ENCODE peak calls at places on chromosomes 7 and 10, in eight cellular contexts. One of them, this sample, is unnamed.

GRCh38 chr10:75683158-75683557 is 251.7 kb downstream of the LRMDA start:
- DNase-seq in LNCaP clone FGC: peak; percentile 81
- DNase-seq in dorsolateral prefrontal cortex: no peak
- DNase-seq in left lung: no peak
- DNase-seq in WTC11: no peak
- DNase-seq in K562: no peak
- DNase-seq in CD4-positive, alpha-beta T cell: no peak
- DNase-seq in SK-N-SH: no peak
- DNase-seq in this sample: no peak

GRCh38 chr7:106731207-106731606 is 70.2 kb upstream of the CCDC71L start:
- DNase-seq in left lung: no peak
- DNase-seq in K562: no peak
- DNase-seq in CD4-positive, alpha-beta T cell: no peak
- DNase-seq in WTC11: no peak
- DNase-seq in LNCaP clone FGC: no peak
- DNase-seq in dorsolateral prefrontal cortex: no peak
- DNase-seq in SK-N-SH: no peak
- DNase-seq in this sample: no peak

GRCh38 chr7:117639966-117640365 is 160.1 kb downstream of the CFTR start:
- DNase-seq in LNCaP clone FGC: no peak
- DNase-seq in left lung: no peak
- DNase-seq in CD4-positive, alpha-beta T cell: no peak
- DNase-seq in dorsolateral prefrontal cortex: no peak
- DNase-seq in K562: no peak
- DNase-seq in SK-N-SH: no peak
- DNase-seq in WTC11: no peak
- DNase-seq in this sample: no peak

GRCh38 chr7:133777701-133778100 is 349.4 kb upstream of the LRGUK start:
- DNase-seq in K562: no peak
- DNase-seq in dorsolateral prefrontal cortex: no peak
- DNase-seq in left lung: no peak
- DNase-seq in LNCaP clone FGC: no peak
- DNase-seq in CD4-positive, alpha-beta T cell: no peak
- DNase-seq in WTC11: no peak
- DNase-seq in SK-N-SH: no peak
- DNase-seq in this sample: no peak

GRCh38 chr10:78829570-78829969 is 239.2 kb upstream of the ZMIZ1 start:
- DNase-seq in LNCaP clone FGC: no peak
- DNase-seq in WTC11: no peak
- DNase-seq in dorsolateral prefrontal cortex: no peak
- DNase-seq in K562: no peak
- DNase-seq in SK-N-SH: no peak
- DNase-seq in left lung: no peak
- DNase-seq in CD4-positive, alpha-beta T cell: no peak
- DNase-seq in this sample: no peak

GRCh38 chr10:26909753-26910152 is 49.0 kb upstream of the ABI1 start:
- DNase-seq in WTC11: no peak
- DNase-seq in LNCaP clone FGC: no peak
- DNase-seq in K562: no peak
- DNase-seq in SK-N-SH: no peak
- DNase-seq in dorsolateral prefrontal cortex: no peak
- DNase-seq in CD4-positive, alpha-beta T cell: no peak
- DNase-seq in left lung: no peak
- DNase-seq in this sample: no peak

GRCh38 chr7:37376386-37376785 is 72.3 kb downstream of the ELMO1 start:
- DNase-seq in K562: no peak
- DNase-seq in SK-N-SH: no peak
- DNase-seq in dorsolateral prefrontal cortex: no peak
- DNase-seq in LNCaP clone FGC: no peak
- DNase-seq in CD4-positive, alpha-beta T cell: no peak
- DNase-seq in WTC11: no peak
- DNase-seq in left lung: no peak
- DNase-seq in this sample: no peak

GRCh38 chr7:48083114-48083830 is 5.8 kb upstream of the UPP1 start:
- DNase-seq in left lung: no peak
- DNase-seq in LNCaP clone FGC: no peak
- DNase-seq in K562: no peak
- DNase-seq in WTC11: no peak
- DNase-seq in SK-N-SH: no peak
- DNase-seq in dorsolateral prefrontal cortex: no peak
- DNase-seq in CD4-positive, alpha-beta T cell: no peak
- DNase-seq in this sample: no peak

GRCh38 chr10:18005781-18006456 is 54.2 kb downstream of the SLC39A12 start:
- DNase-seq in K562: no peak
- DNase-seq in dorsolateral prefrontal cortex: no peak
- DNase-seq in left lung: no peak
- DNase-seq in CD4-positive, alpha-beta T cell: no peak
- DNase-seq in LNCaP clone FGC: peak; percentile 8
- DNase-seq in WTC11: no peak
- DNase-seq in SK-N-SH: no peak
- DNase-seq in this sample: no peak

GRCh38 chr10:103584216-103585010 is 90.9 kb downstream of the NEURL1 start:
- DNase-seq in dorsolateral prefrontal cortex: no peak
- DNase-seq in CD4-positive, alpha-beta T cell: peak; percentile 66
- DNase-seq in WTC11: peak; percentile 43
- DNase-seq in left lung: peak; percentile 84
- DNase-seq in SK-N-SH: no peak
- DNase-seq in K562: no peak
- DNase-seq in LNCaP clone FGC: no peak
- DNase-seq in this sample: no peak

GRCh38 chr10:11742779-11743298 is 657 bp downstream of the ECHDC3 start:
- DNase-seq in LNCaP clone FGC: peak; percentile 8
- DNase-seq in SK-N-SH: no peak
- DNase-seq in CD4-positive, alpha-beta T cell: no peak
- DNase-seq in dorsolateral prefrontal cortex: no peak
- DNase-seq in WTC11: peak; percentile 41
- DNase-seq in K562: no peak
- DNase-seq in left lung: no peak
- DNase-seq in this sample: no peak

GRCh38 chr10:61904711-61905445 is 3.4 kb downstream of the ARID5B start:
- DNase-seq in WTC11: no peak
- DNase-seq in SK-N-SH: peak; percentile 73
- DNase-seq in K562: peak; percentile 43
- DNase-seq in dorsolateral prefrontal cortex: peak; percentile 26
- DNase-seq in LNCaP clone FGC: no peak
- DNase-seq in left lung: no peak
- DNase-seq in CD4-positive, alpha-beta T cell: no peak
- DNase-seq in this sample: no peak

GRCh38 chr7:157483971-157484410 is 147.2 kb downstream of the DNAJB6 start:
- DNase-seq in LNCaP clone FGC: no peak
- DNase-seq in WTC11: no peak
- DNase-seq in CD4-positive, alpha-beta T cell: no peak
- DNase-seq in dorsolateral prefrontal cortex: no peak
- DNase-seq in K562: no peak
- DNase-seq in left lung: peak; percentile 68
- DNase-seq in SK-N-SH: no peak
- DNase-seq in this sample: no peak

GRCh38 chr7:145036592-145037386 is 200.9 kb upstream of the TPK1 start:
- DNase-seq in dorsolateral prefrontal cortex: peak; percentile 14
- DNase-seq in LNCaP clone FGC: peak; percentile 15
- DNase-seq in left lung: no peak
- DNase-seq in CD4-positive, alpha-beta T cell: peak; percentile 3
- DNase-seq in K562: peak; percentile 66
- DNase-seq in WTC11: peak; percentile 34
- DNase-seq in SK-N-SH: peak; percentile 44
- DNase-seq in this sample: no peak

GRCh38 chr10:79206300-79207095 is 137.7 kb downstream of the ZMIZ1 start:
- DNase-seq in WTC11: no peak
- DNase-seq in SK-N-SH: no peak
- DNase-seq in dorsolateral prefrontal cortex: peak; percentile 71
- DNase-seq in CD4-positive, alpha-beta T cell: no peak
- DNase-seq in K562: no peak
- DNase-seq in left lung: peak; percentile 63
- DNase-seq in LNCaP clone FGC: no peak
- DNase-seq in this sample: no peak

GRCh38 chr10:17735166-17735941 is 16.6 kb upstream of the TMEM236 start:
- DNase-seq in CD4-positive, alpha-beta T cell: no peak
- DNase-seq in K562: no peak
- DNase-seq in WTC11: no peak
- DNase-seq in left lung: no peak
- DNase-seq in SK-N-SH: no peak
- DNase-seq in LNCaP clone FGC: no peak
- DNase-seq in dorsolateral prefrontal cortex: no peak
- DNase-seq in this sample: no peak

GRCh38 chr7:149209518-149210269 is 14.3 kb downstream of the ZNF282 start:
- DNase-seq in WTC11: peak; percentile 80
- DNase-seq in LNCaP clone FGC: no peak
- DNase-seq in CD4-positive, alpha-beta T cell: peak; percentile 60
- DNase-seq in SK-N-SH: peak; percentile 83
- DNase-seq in dorsolateral prefrontal cortex: peak; percentile 34
- DNase-seq in left lung: no peak
- DNase-seq in K562: peak; percentile 82
- DNase-seq in this sample: no peak

GRCh38 chr10:102639527-102639926 is 4.8 kb upstream of the TRIM8 start:
- DNase-seq in CD4-positive, alpha-beta T cell: no peak
- DNase-seq in SK-N-SH: no peak
- DNase-seq in LNCaP clone FGC: no peak
- DNase-seq in left lung: no peak
- DNase-seq in dorsolateral prefrontal cortex: no peak
- DNase-seq in K562: peak; percentile 30
- DNase-seq in WTC11: no peak
- DNase-seq in this sample: no peak

GRCh38 chr10:35890970-35891330 is 248.9 kb upstream of the FZD8 start:
- DNase-seq in SK-N-SH: no peak
- DNase-seq in LNCaP clone FGC: no peak
- DNase-seq in CD4-positive, alpha-beta T cell: no peak
- DNase-seq in left lung: no peak
- DNase-seq in K562: no peak
- DNase-seq in WTC11: no peak
- DNase-seq in dorsolateral prefrontal cortex: no peak
- DNase-seq in this sample: no peak

GRCh38 chr10:65394898-65395297 is 1530.9 kb upstream of the LRRTM3 start:
- DNase-seq in CD4-positive, alpha-beta T cell: no peak
- DNase-seq in dorsolateral prefrontal cortex: no peak
- DNase-seq in LNCaP clone FGC: no peak
- DNase-seq in K562: no peak
- DNase-seq in WTC11: no peak
- DNase-seq in SK-N-SH: no peak
- DNase-seq in left lung: no peak
- DNase-seq in this sample: no peak

GRCh38 chr7:52920977-52921376 is 114.5 kb upstream of the POM121L12 start:
- DNase-seq in left lung: no peak
- DNase-seq in WTC11: no peak
- DNase-seq in CD4-positive, alpha-beta T cell: no peak
- DNase-seq in LNCaP clone FGC: no peak
- DNase-seq in K562: no peak
- DNase-seq in SK-N-SH: peak; percentile 69
- DNase-seq in dorsolateral prefrontal cortex: no peak
- DNase-seq in this sample: no peak

GRCh38 chr7:99366646-99367045 is 7.9 kb upstream of the ARPC1B start:
- DNase-seq in dorsolateral prefrontal cortex: no peak
- DNase-seq in K562: no peak
- DNase-seq in left lung: no peak
- DNase-seq in CD4-positive, alpha-beta T cell: no peak
- DNase-seq in WTC11: peak; percentile 58
- DNase-seq in LNCaP clone FGC: no peak
- DNase-seq in SK-N-SH: no peak
- DNase-seq in this sample: no peak

DNA sequence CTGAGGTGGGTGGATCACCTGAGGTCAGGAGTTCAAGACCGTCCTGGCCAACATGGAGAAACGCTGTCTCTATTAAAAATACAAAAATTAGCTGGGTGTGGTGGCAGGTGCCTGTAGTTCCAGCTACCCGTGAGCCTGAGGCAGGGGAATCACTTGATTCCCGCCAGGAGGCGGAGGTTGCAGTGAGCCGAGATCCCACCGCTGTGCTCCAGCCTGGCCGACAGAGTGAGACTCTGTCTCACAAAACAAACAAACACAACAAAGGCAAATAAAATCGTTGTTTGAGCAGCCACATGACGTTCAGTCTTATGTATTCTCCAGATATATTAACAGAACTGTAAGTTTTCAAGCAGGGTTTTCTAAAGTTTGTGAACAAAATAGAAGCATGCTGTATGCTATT is 122.3 kb upstream of the PITRM1 start:
- DNase-seq in K562: peak; percentile 4
- DNase-seq in WTC11: no peak
- DNase-seq in dorsolateral prefrontal cortex: no peak
- DNase-seq in SK-N-SH: no peak
- DNase-seq in left lung: no peak
- DNase-seq in LNCaP clone FGC: peak; percentile 26
- DNase-seq in CD4-positive, alpha-beta T cell: no peak
- DNase-seq in this sample: no peak
- TF ChIP-seq CTCF in K562: no peak
- TF ChIP-seq CTCF in WTC11: no peak
- TF ChIP-seq CTCF in dorsolateral prefrontal cortex: no peak
- TF ChIP-seq CTCF in SK-N-SH: no peak
- TF ChIP-seq CTCF in left lung: no peak
- TF ChIP-seq CTCF in LNCaP clone FGC: peak; percentile 22
- TF ChIP-seq CTCF in CD4-positive, alpha-beta T cell: no peak
- TF ChIP-seq CTCF in this sample: no peak

GRCh38 chr10:31083765-31084184 is 52.1 kb upstream of the ZNF438 start:
- DNase-seq in SK-N-SH: peak; percentile 47
- DNase-seq in CD4-positive, alpha-beta T cell: peak; percentile 32
- DNase-seq in K562: peak; percentile 47
- DNase-seq in LNCaP clone FGC: no peak
- DNase-seq in WTC11: peak; percentile 58
- DNase-seq in left lung: no peak
- DNase-seq in dorsolateral prefrontal cortex: no peak
- DNase-seq in this sample: no peak
- TF ChIP-seq CTCF in SK-N-SH: peak; percentile 58
- TF ChIP-seq CTCF in CD4-positive, alpha-beta T cell: peak; percentile 51
- TF ChIP-seq CTCF in K562: peak; percentile 67
- TF ChIP-seq CTCF in LNCaP clone FGC: peak; percentile 52
- TF ChIP-seq CTCF in WTC11: no peak
- TF ChIP-seq CTCF in left lung: peak; percentile 21
- TF ChIP-seq CTCF in dorsolateral prefrontal cortex: peak; percentile 43
- TF ChIP-seq CTCF in this sample: no peak

DNA sequence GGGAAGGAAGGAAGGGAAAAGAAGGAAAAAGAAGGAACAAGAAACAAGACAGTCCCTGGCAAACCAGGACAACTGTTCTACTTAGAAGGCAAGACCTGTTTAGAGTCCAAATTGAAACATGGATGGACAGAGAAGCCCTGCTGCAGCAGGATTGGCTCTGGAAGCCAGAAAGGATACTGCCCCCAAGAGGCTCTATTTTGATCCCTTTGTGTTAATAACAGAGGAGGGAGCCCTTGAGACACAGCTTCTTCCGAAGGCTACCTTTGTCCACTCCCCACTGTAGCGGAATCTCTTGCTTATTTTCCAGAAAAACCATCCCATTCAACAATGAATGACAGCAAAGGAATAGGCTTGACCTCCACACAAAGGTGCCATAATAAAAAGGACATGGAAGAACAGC is 120.3 kb upstream of the FOXK1 start:
- DNase-seq in left lung: no peak
- DNase-seq in LNCaP clone FGC: no peak
- DNase-seq in SK-N-SH: no peak
- DNase-seq in CD4-positive, alpha-beta T cell: no peak
- DNase-seq in WTC11: no peak
- DNase-seq in dorsolateral prefrontal cortex: no peak
- DNase-seq in K562: peak; percentile 22
- DNase-seq in this sample: no peak
- TF ChIP-seq CTCF in left lung: no peak
- TF ChIP-seq CTCF in LNCaP clone FGC: peak; percentile 9
- TF ChIP-seq CTCF in SK-N-SH: no peak
- TF ChIP-seq CTCF in CD4-positive, alpha-beta T cell: no peak
- TF ChIP-seq CTCF in WTC11: no peak
- TF ChIP-seq CTCF in dorsolateral prefrontal cortex: no peak
- TF ChIP-seq CTCF in K562: peak; percentile 43
- TF ChIP-seq CTCF in this sample: no peak

GRCh38 chr10:112456533-112456932 is 9.5 kb downstream of the VTI1A start:
- DNase-seq in LNCaP clone FGC: no peak
- DNase-seq in dorsolateral prefrontal cortex: no peak
- DNase-seq in WTC11: no peak
- DNase-seq in left lung: no peak
- DNase-seq in K562: peak; percentile 6
- DNase-seq in SK-N-SH: no peak
- DNase-seq in CD4-positive, alpha-beta T cell: no peak
- DNase-seq in this sample: no peak
- TF ChIP-seq CTCF in LNCaP clone FGC: no peak
- TF ChIP-seq CTCF in dorsolateral prefrontal cortex: no peak
- TF ChIP-seq CTCF in WTC11: no peak
- TF ChIP-seq CTCF in left lung: no peak
- TF ChIP-seq CTCF in K562: peak; percentile 20
- TF ChIP-seq CTCF in SK-N-SH: no peak
- TF ChIP-seq CTCF in CD4-positive, alpha-beta T cell: no peak
- TF ChIP-seq CTCF in this sample: no peak

This sample was measured in mesothelial cell of epicardium.